ENCODE peak calls at places on chromosomes 5 and 9, in four cellular contexts. O, X, B and N are unnamed samples.
A peak's percentile ranks its signal among the peaks of the same experiment; 100 is the strongest.

GRCh38 chr9:79663878-79664277 is 92.1 kb downstream of the TLE4 start:
- DNase-seq in O (no peak), X (no peak), B (no peak), N (no peak)

GRCh38 chr5:124583469-124584350 is 162.7 kb downstream of the ZNF608 start:
- DNase-seq in O (no peak), X (peak; percentile 22), B (peak; percentile 86), N (peak; percentile 61)

GRCh38 chr9:38326122-38326521 is 66.4 kb upstream of the ALDH1B1 start:
- DNase-seq in O (no peak), X (no peak), B (no peak), N (no peak)

GRCh38 chr9:124635285-124635684 is 128.1 kb upstream of the NR5A1 start:
- DNase-seq in O (no peak), X (no peak), B (no peak), N (no peak)

GRCh38 chr5:96997265-96997859 is 61.5 kb downstream of the LNPEP start:
- DNase-seq in O (no peak), X (no peak), B (peak; percentile 66), N (peak; percentile 44)

GRCh38 chr5:180116441-180117377 is 45.1 kb upstream of the RNF130 start:
- DNase-seq in O (peak; percentile 37), X (no peak), B (no peak), N (no peak)

GRCh38 chr5:153573326-153574033 is 83.0 kb downstream of the GRIA1 start:
- DNase-seq in O (no peak), X (no peak), B (no peak), N (no peak)

GRCh38 chr9:124436320-124436719 is 13.9 kb upstream of the ADGRD2 start:
- DNase-seq in O (no peak), X (no peak), B (no peak), N (no peak)

GRCh38 chr9:129101279-129101678 is 9.3 kb downstream of the CRAT start:
- DNase-seq in O (no peak), X (no peak), B (no peak), N (no peak)

GRCh38 chr5:170773031-170773985 is 10.2 kb upstream of the GABRP start:
- DNase-seq in O (peak; percentile 71), X (peak; percentile 52), B (no peak), N (no peak)

GRCh38 chr5:142886211-142886610 is 116.0 kb downstream of the ARHGAP26 start:
- DNase-seq in O (no peak), X (no peak), B (peak; percentile 83), N (no peak)

GRCh38 chr9:22446950-22447606 is 454 bp downstream of the DMRTA1 start:
- DNase-seq in O (peak; percentile 72), X (peak; percentile 71), B (peak; percentile 19), N (peak; percentile 56)

GRCh38 chr9:98778711-98779530 is 17.4 kb downstream of the ANKS6 start:
- DNase-seq in O (no peak), X (peak; percentile 13), B (no peak), N (no peak)

GRCh38 chr5:51495672-51496071 is 112.4 kb downstream of the ISL1 start:
- DNase-seq in O (no peak), X (no peak), B (peak; percentile 53), N (no peak)

GRCh38 chr5:61292130-61292672 is 39.9 kb upstream of the ZSWIM6 start:
- DNase-seq in O (no peak), X (peak; percentile 31), B (no peak), N (no peak)

GRCh38 chr5:88145205-88145602 is 123.4 kb downstream of the TMEM161B start:
- DNase-seq in O (no peak), X (no peak), B (no peak), N (no peak)

GRCh38 chr9:16207161-16207560 is 654.3 kb downstream of the CCDC171 start:
- DNase-seq in O (no peak), X (no peak), B (peak; percentile 65), N (no peak)

GRCh38 chr5:124859027-124859426 is 112.6 kb upstream of the ZNF608 start:
- DNase-seq in O (no peak), X (no peak), B (no peak), N (peak; percentile 38)

GRCh38 chr5:142181096-142181495 is 72.5 kb downstream of the NDFIP1 start:
- DNase-seq in O (no peak), X (peak; percentile 35), B (no peak), N (no peak)

GRCh38 chr9:120922404-120923173 is 4.0 kb downstream of the TRAF1 start:
- DNase-seq in O (no peak), X (no peak), B (no peak), N (no peak)

GRCh38 chr9:106773750-106774149 is 89.2 kb upstream of the ZNF462 start:
- DNase-seq in O (no peak), X (no peak), B (no peak), N (no peak)

GRCh38 chr5:3100921-3101551 is 349.6 kb upstream of the IRX2 start:
- DNase-seq in O (no peak), X (no peak), B (no peak), N (no peak)

GRCh38 chr9:133881671-133882381 is 110.3 kb downstream of the VAV2 start:
- DNase-seq in O (no peak), X (no peak), B (no peak), N (no peak)

GRCh38 chr5:3340471-3340870 is 255.2 kb upstream of the IRX1 start:
- DNase-seq in O (no peak), X (no peak), B (no peak), N (no peak)

GRCh38 chr9:15205632-15206243 is 101.3 kb downstream of the TTC39B start:
- DNase-seq in O (no peak), X (no peak), B (peak; percentile 37), N (no peak)

GRCh38 chr5:141040093-141040762 is 10.9 kb upstream of the PCDHB1 start:
- DNase-seq in O (no peak), X (no peak), B (no peak), N (no peak)

GRCh38 chr9:119289740-119290139 is 79.5 kb downstream of the BRINP1 start:
- DNase-seq in O (no peak), X (peak; percentile 57), B (peak; percentile 30), N (no peak)

GRCh38 chr5:64632251-64632650 is 58.1 kb upstream of the SHISAL2B start:
- DNase-seq in O (no peak), X (no peak), B (no peak), N (no peak)